ENCODE peak calls at places on chromosome 16, in four cellular contexts. O is T-helper 1 cell; Y is naive thymus-derived CD4-positive, alpha-beta T cell; W is retina. G is an unnamed sample.

GRCh38 chr16:14502932-14503741 is 126.9 kb downstream of the PARN start:
- DNase-seq in O (no peak), W (no peak), Y (no peak), G (no peak)

GRCh38 chr16:81647527-81647926 is 131.6 kb upstream of the PLCG2 start:
- DNase-seq in Y (no peak), O (no peak), W (no peak), G (no peak)

GRCh38 chr16:60905806-60906205 is 1130.4 kb downstream of the CDH8 start:
- DNase-seq in W (peak), O (no peak), Y (no peak), G (no peak)

GRCh38 chr16:84578538-84579126 is 39.2 kb downstream of the COTL1 start:
- DNase-seq in O (no peak), W (no peak), Y (no peak), G (no peak)

GRCh38 chr16:3282103-3282746 is 1.1 kb upstream of the ZNF263 start:
- DNase-seq in O (no peak), W (peak), Y (no peak), G (no peak)

GRCh38 chr16:23248261-23249194 is 53.6 kb upstream of the SCNN1B start:
- DNase-seq in O (no peak), Y (no peak), W (no peak), G (no peak)

GRCh38 chr16:81483970-81484595 is 39.5 kb downstream of the CMIP start:
- DNase-seq in O (no peak), Y (no peak), W (no peak), G (no peak)

GRCh38 chr16:61900482-61900881 is 135.8 kb downstream of the CDH8 start:
- DNase-seq in W (no peak), O (no peak), Y (no peak), G (no peak)

GRCh38 chr16:24978370-24978914 is 36.7 kb downstream of the ARHGAP17 start:
- DNase-seq in Y (no peak), O (no peak), W (no peak), G (no peak)

GRCh38 chr16:47694543-47694942 is 233.4 kb downstream of the PHKB start:
- DNase-seq in Y (no peak), W (no peak), O (no peak), G (no peak)

GRCh38 chr16:12295395-12295794 is 318.9 kb downstream of the SNX29 start:
- DNase-seq in O (no peak), Y (no peak), W (no peak), G (no peak)

GRCh38 chr16:85153656-85154091 is 41.4 kb upstream of the CIBAR2 start:
- DNase-seq in W (no peak), O (no peak), Y (no peak), G (no peak)

GRCh38 chr16:85471469-85472431 is 141.4 kb upstream of the GSE1 start:
- DNase-seq in W (no peak), O (no peak), Y (no peak), G (no peak)

GRCh38 chr16:17327671-17328335 is 143.0 kb downstream of the XYLT1 start:
- DNase-seq in O (no peak), W (no peak), Y (no peak), G (no peak)

GRCh38 chr16:75593825-75594820 is 27.9 kb downstream of the GABARAPL2 start:
- DNase-seq in W (no peak), Y (no peak), O (no peak), G (no peak)

GRCh38 chr16:86286991-86287640 is 223.2 kb upstream of the FOXF1 start:
- DNase-seq in O (no peak), Y (no peak), W (peak), G (no peak)

GRCh38 chr16:58339452-58339938 is 44.7 kb upstream of the PRSS54 start:
- DNase-seq in W (peak), O (no peak), Y (no peak), G (no peak)

GRCh38 chr16:31084584-31085298 is 4.0 kb downstream of the PRSS53 start:
- DNase-seq in W (no peak), O (no peak), Y (no peak), G (no peak)

GRCh38 chr16:11560701-11561439 is 25.8 kb downstream of the LITAF start:
- DNase-seq in W (no peak), O (peak), Y (peak), G (peak)

GRCh38 chr16:46787909-46788308 is 39.8 kb upstream of the MYLK3 start:
- DNase-seq in W (no peak), Y (no peak), O (no peak), G (no peak)

GRCh38 chr16:26981266-26981938 is 85.3 kb upstream of the C16orf82 start:
- DNase-seq in W (no peak), Y (no peak), O (no peak), G (no peak)

GRCh38 chr16:46886764-46887523 is 2.8 kb downstream of the GPT2 start:
- DNase-seq in W (no peak), O (no peak), Y (no peak), G (no peak)

GRCh38 chr16:70437582-70438324 is 1.1 kb downstream of the ST3GAL2 start:
- DNase-seq in O (no peak), Y (peak), W (peak), G (no peak)

GRCh38 chr16:54447606-54448440 is 161.2 kb upstream of the IRX3 start:
- DNase-seq in O (no peak), W (no peak), Y (no peak), G (no peak)

GRCh38 chr16:4093495-4094137 is 22.6 kb downstream of the ADCY9 start:
- DNase-seq in Y (no peak), W (no peak), O (no peak), G (no peak)